ENCODE peak calls at places on chromosomes 3 and 15, in eight cellular contexts. V is cardiac muscle cell, M is right cardiac atrium, X is fibroblast of lung, T is astrocyte, K is GM23248, E is bronchial epithelial cell, Y is colonic mucosa. A is an unnamed sample.

GRCh38 chr15:35182841-35183479 is 97.9 kb upstream of the NANOGP8 start:
- DNase-seq in Y (no peak), V (no peak), T (no peak), E (no peak), X (no peak), M (no peak), K (no peak), A (no peak)

GRCh38 chr3:188578579-188579363 is 424.8 kb downstream of the LPP start:
- DNase-seq in V (peak; percentile 94), K (peak; percentile 86), Y (no peak), T (peak; percentile 96), M (peak; percentile 78), E (peak; percentile 75), X (peak; percentile 95), A (peak; percentile 83)

GRCh38 chr15:77576538-77576937 is 56.2 kb downstream of the LINGO1 start:
- DNase-seq in K (no peak), V (no peak), E (no peak), X (no peak), M (no peak), T (no peak), Y (no peak), A (no peak)

GRCh38 chr3:191499307-191500125 is 38.6 kb downstream of the PYDC2 start:
- DNase-seq in T (peak; percentile 41), X (peak; percentile 43), K (peak; percentile 50), V (peak; percentile 58), E (peak; percentile 52), Y (peak; percentile 17), M (peak; percentile 65), A (no peak)

GRCh38 chr15:38455096-38455495 is 1.2 kb downstream of the FAM98B start:
- DNase-seq in K (peak; percentile 57), M (no peak), V (no peak), X (no peak), Y (no peak), E (peak; percentile 14), T (no peak), A (no peak)

GRCh38 chr15:80712956-80713355 is 17.8 kb downstream of the ABHD17C start:
- DNase-seq in Y (no peak), X (no peak), T (no peak), E (no peak), K (peak; percentile 7), M (no peak), V (no peak), A (no peak)

GRCh38 chr3:188046561-188047213 is 107.3 kb upstream of the LPP start:
- DNase-seq in X (no peak), M (no peak), Y (no peak), V (peak; percentile 24), K (peak; percentile 29), T (peak; percentile 55), E (no peak), A (no peak)

GRCh38 chr3:197709135-197709534 is 27.6 kb downstream of the RUBCN start:
- DNase-seq in V (no peak), E (no peak), Y (no peak), X (no peak), K (no peak), M (no peak), T (no peak), A (no peak)

GRCh38 chr3:113293348-113293747 is 82.0 kb downstream of the BOC start:
- DNase-seq in X (no peak), E (no peak), V (no peak), M (no peak), K (no peak), Y (no peak), T (no peak), A (no peak)

GRCh38 chr15:51798281-51798680 is 31.2 kb upstream of the TMOD3 start:
- DNase-seq in K (peak; percentile 0), V (no peak), M (no peak), X (no peak), T (no peak), Y (no peak), E (no peak), A (no peak)

GRCh38 chr15:98953000-98953776 is 54.4 kb downstream of the PGPEP1L start:
- DNase-seq in V (no peak), T (no peak), X (peak; percentile 76), E (no peak), K (no peak), Y (no peak), M (peak; percentile 70), A (no peak)

GRCh38 chr3:158420654-158421396 is 150.2 kb upstream of the MLF1 start:
- DNase-seq in K (peak; percentile 78), X (peak; percentile 35), T (peak; percentile 43), Y (no peak), V (peak; percentile 57), M (no peak), E (peak; percentile 99), A (no peak)

GRCh38 chr3:61371123-61371522 is 119.9 kb upstream of the FHIT start:
- DNase-seq in E (peak; percentile 8), V (peak; percentile 9), Y (no peak), T (no peak), M (no peak), K (no peak), X (peak; percentile 28), A (no peak)

GRCh38 chr3:57169872-57170623 is 4.9 kb upstream of the IL17RD start:
- DNase-seq in X (peak; percentile 65), M (peak; percentile 79), Y (peak; percentile 69), T (no peak), V (peak; percentile 80), E (peak; percentile 45), K (peak; percentile 80), A (peak; percentile 46)

GRCh38 chr3:55485208-55485791 is 1.8 kb downstream of the WNT5A start:
- DNase-seq in E (no peak), K (peak; percentile 82), M (peak; percentile 84), V (peak; percentile 89), Y (peak; percentile 75), X (peak; percentile 89), T (peak; percentile 79), A (peak; percentile 48)

GRCh38 chr3:178097576-178097975 is 438.7 kb upstream of the KCNMB2 start:
- DNase-seq in Y (no peak), V (peak; percentile 98), E (peak; percentile 54), K (peak; percentile 80), X (peak; percentile 97), T (peak; percentile 85), M (peak; percentile 26), A (no peak)

GRCh38 chr3:139537795-139538538 is 1.6 kb downstream of the RBP1 start:
- DNase-seq in M (no peak), E (no peak), K (no peak), T (no peak), V (no peak), Y (no peak), X (no peak), A (no peak)

GRCh38 chr3:59422312-59422711 is 372.5 kb upstream of the CFAP20DC start:
- DNase-seq in M (no peak), K (peak; percentile 77), V (no peak), T (peak; percentile 90), X (peak; percentile 45), Y (no peak), E (peak; percentile 91), A (no peak)

GRCh38 chr3:53799338-53799865 is 46.8 kb downstream of the CHDH start:
- DNase-seq in Y (no peak), V (no peak), T (no peak), M (no peak), K (peak; percentile 38), E (no peak), X (no peak), A (no peak)

GRCh38 chr3:53795176-53795575 is 51.0 kb downstream of the CHDH start:
- DNase-seq in V (no peak), K (peak; percentile 30), T (no peak), E (peak; percentile 93), X (no peak), M (no peak), Y (no peak), A (no peak)

GRCh38 chr3:53798144-53798543 is 48.1 kb downstream of the CHDH start:
- DNase-seq in V (no peak), K (no peak), X (no peak), E (no peak), T (no peak), Y (no peak), M (no peak), A (no peak)

GRCh38 chr3:53794597-53794996 is 51.6 kb downstream of the CHDH start:
- DNase-seq in Y (no peak), T (peak; percentile 32), V (no peak), M (no peak), K (peak; percentile 79), E (peak; percentile 86), X (no peak), A (no peak)

GRCh38 chr3:53796161-53796560 is 50.1 kb downstream of the CHDH start:
- DNase-seq in T (no peak), E (peak; percentile 14), Y (peak; percentile 36), V (no peak), X (no peak), M (peak; percentile 25), K (no peak), A (no peak)
- H3K27me3 ChIP-seq in T (peaks cover 2% of the 10 kb centered on the region), E (peaks cover 2% of the 10 kb centered on the region), Y (no peaks in the 10 kb centered on the region), V (no peaks in the 10 kb centered on the region), X (no peaks in the 10 kb centered on the region), M (no peaks in the 10 kb centered on the region), K (no peaks in the 10 kb centered on the region), A (no peaks in the 10 kb centered on the region)

DNA sequence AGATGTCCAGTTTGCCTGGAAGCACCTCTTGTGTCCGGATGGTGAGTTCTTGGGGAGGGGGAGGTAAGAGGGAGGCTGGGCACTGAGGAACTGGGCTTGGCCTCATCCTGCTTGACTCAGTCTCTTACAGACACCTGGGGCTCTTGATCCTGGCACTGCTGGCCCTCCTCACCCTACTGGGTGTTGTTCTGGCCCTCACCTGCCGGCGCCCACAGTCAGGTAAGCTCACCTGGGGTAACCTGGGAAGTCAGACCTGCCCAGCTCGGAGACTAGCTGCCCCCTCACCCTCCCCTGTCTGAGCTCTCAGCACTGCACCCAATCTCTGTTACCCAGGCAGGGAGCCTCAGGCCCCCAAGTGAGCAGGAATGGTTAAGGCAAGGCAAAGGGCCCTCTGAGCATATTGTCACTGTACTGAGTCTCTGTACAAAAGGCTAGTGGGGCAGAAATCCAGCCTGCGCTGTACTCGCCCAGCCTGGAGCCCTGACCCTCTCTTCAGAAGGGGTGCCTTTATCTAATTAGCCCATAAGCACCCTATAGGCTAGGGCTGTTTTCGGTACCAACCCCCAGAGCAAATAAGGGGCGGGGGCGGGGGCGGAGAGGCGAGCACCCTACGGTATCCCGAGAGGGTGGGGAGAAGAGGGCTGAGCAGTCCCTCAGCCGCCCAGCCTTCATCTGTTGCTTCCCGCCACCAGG is 2.2 kb upstream of the IL17RC start:
- DNase-seq in V (no peak), E (no peak), X (no peak), K (no peak), T (no peak), Y (no peak), M (no peak), A (no peak)
- H3K4me3 ChIP-seq in V (peak overlapping the region; percentile 27), E (no peak overlapping the region), X (no peak overlapping the region), K (peak overlapping the region; percentile 73), T (peak overlapping the region; percentile 57), Y (peak overlapping the region; percentile 57), M (peak overlapping the region; percentile 35), A (peak overlapping the region; percentile 85)

DNA sequence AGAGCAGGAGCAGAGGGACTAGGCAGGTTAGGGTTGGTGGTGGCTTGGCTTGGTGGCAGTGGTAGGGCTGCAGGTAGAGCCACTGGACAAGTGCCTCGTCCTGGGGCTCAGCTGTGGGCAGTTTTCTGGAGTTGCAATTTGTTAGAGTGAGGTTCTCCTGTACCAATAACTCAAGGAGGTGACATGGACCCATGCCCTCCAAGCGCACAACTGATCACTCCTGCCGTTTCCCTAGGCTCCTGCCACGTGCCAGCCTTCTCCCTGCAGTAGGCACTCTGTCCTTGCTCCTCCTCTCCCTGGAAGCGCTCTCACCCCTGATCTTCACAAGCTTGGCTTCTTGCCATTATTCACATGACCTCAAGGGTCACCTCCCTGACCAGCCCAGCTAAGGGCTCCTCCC is 3.4 kb downstream of the WNT7A start:
- DNase-seq in Y (no peak), V (no peak), T (no peak), X (no peak), M (no peak), E (no peak), K (no peak), A (no peak)
- H3K27me3 ChIP-seq in Y (peaks cover 50% of the 10 kb centered on the region), V (peaks cover 100% of the 10 kb centered on the region), T (peaks cover 55% of the 10 kb centered on the region), X (peaks cover 24% of the 10 kb centered on the region), M (no peaks in the 10 kb centered on the region), E (no peaks in the 10 kb centered on the region), K (peaks cover 51% of the 10 kb centered on the region), A (no peaks in the 10 kb centered on the region)

GRCh38 chr3:136735103-136735502 is 17.1 kb downstream of the STAG1 start:
- DNase-seq in Y (no peak), M (no peak), X (no peak), V (no peak), E (no peak), K (no peak), T (no peak), A (no peak)
- H3K4me3 ChIP-seq in Y (no peak overlapping the region), M (no peak overlapping the region), X (no peak overlapping the region), V (no peak overlapping the region), E (no peak overlapping the region), K (no peak overlapping the region), T (no peak overlapping the region), A (no peak overlapping the region)